ENCODE peak calls at places on chromosomes 3 and 15, in six cellular contexts. L is HT1080, Q is mesendoderm, M is GM12865, C is A172, V is Ammon's horn. F is an unnamed sample.

GRCh38 chr3:174533286-174533685 is 325.8 kb upstream of the NAALADL2 start:
- DNase-seq in L (peak), V (no peak), Q (no peak), C (peak), M (no peak), F (no peak)

GRCh38 chr15:63895194-63895593 is 61.4 kb upstream of the HERC1 start:
- DNase-seq in M (no peak), V (no peak), C (no peak), Q (no peak), L (no peak), F (no peak)

GRCh38 chr15:63915888-63916731 is 82.4 kb upstream of the HERC1 start:
- DNase-seq in Q (peak), M (no peak), V (peak), C (peak), L (peak), F (no peak)

GRCh38 chr3:171407746-171408145 is 52.5 kb downstream of the TNIK start:
- DNase-seq in L (peak), V (no peak), M (no peak), Q (no peak), C (peak), F (no peak)

GRCh38 chr3:188868803-188869202 is 303.0 kb upstream of the TPRG1 start:
- DNase-seq in V (no peak), C (no peak), M (no peak), L (no peak), Q (no peak), F (no peak)

GRCh38 chr3:25378912-25379311 is 49.2 kb upstream of the RARB start:
- DNase-seq in Q (no peak), C (no peak), L (no peak), M (no peak), V (no peak), F (no peak)

GRCh38 chr3:125075738-125076137 is 19.9 kb upstream of the HEG1 start:
- DNase-seq in V (no peak), Q (peak), L (no peak), M (no peak), C (no peak), F (no peak)

GRCh38 chr3:29686889-29687592 is 406.2 kb downstream of the RBMS3 start:
- DNase-seq in C (peak), L (peak), Q (no peak), M (peak), V (no peak), F (no peak)

GRCh38 chr3:183116051-183116614 is 16.8 kb upstream of the MCCC1 start:
- DNase-seq in M (peak), Q (peak), L (no peak), V (peak), C (peak), F (no peak)

GRCh38 chr15:36432162-36432561 is 147.3 kb upstream of the CDIN1 start:
- DNase-seq in L (peak), C (peak), Q (no peak), M (no peak), V (no peak), F (no peak)

GRCh38 chr3:126607214-126607908 is 47.6 kb downstream of the TXNRD3 start:
- DNase-seq in V (peak), M (peak), L (peak), Q (no peak), C (peak), F (no peak)

F was measured in globus pallidus.